ENCODE peak calls at places on chromosomes 11 and 22, in nine cellular contexts. W is thoracic aorta; Z is EH; P is NCI-H2171 treated with DMSO at 0.1 percent for 48 hours; A is activated T-cell treated with anti-CD3 and anti-CD28 coated beads, Interleukin-2, amount 50 U/mL, for 4 hours; Y is left cardiac atrium; H is RWPE2; C is cardiac fibroblast; X is caudate nucleus. V is an unnamed sample.

GRCh38 chr22:26617251-26618199 is at the start of gene CRYBB1:
- DNase-seq in W (no peak), H (no peak), P (no peak), Y (no peak), A (no peak), C (peak), X (no peak), Z (peak), V (no peak)

GRCh38 chr11:17991799-17992433 is 20.9 kb downstream of the SERGEF start:
- DNase-seq in X (no peak), W (no peak), P (peak), H (no peak), Z (peak), Y (peak), A (peak), C (peak), V (no peak)

GRCh38 chr11:76234704-76235232 is 28.5 kb upstream of the WNT11 start:
- DNase-seq in C (no peak), A (no peak), W (peak), H (no peak), Y (peak), X (peak), Z (no peak), P (no peak), V (no peak)

GRCh38 chr22:42928969-42929837 is 72.1 kb upstream of the ARFGAP3 start:
- DNase-seq in P (no peak), Y (no peak), Z (no peak), W (no peak), H (no peak), C (peak), X (no peak), A (no peak), V (no peak)

GRCh38 chr22:45212306-45212709 is 28.4 kb downstream of the KIAA0930 start:
- DNase-seq in X (peak), Y (peak), H (peak), C (peak), W (peak), A (no peak), P (no peak), Z (peak), V (peak)

GRCh38 chr22:41919357-41920224 is 4.7 kb upstream of the SHISA8 start:
- DNase-seq in Y (peak), H (no peak), Z (peak), W (no peak), C (peak), P (peak), A (peak), X (peak), V (no peak)

GRCh38 chr22:39239561-39240423 is 5.0 kb downstream of the PDGFB start:
- DNase-seq in W (no peak), A (no peak), X (no peak), H (peak), C (no peak), P (peak), Z (no peak), Y (no peak), V (no peak)

GRCh38 chr11:109963101-109963500 is 130.1 kb upstream of the ZC3H12C start:
- DNase-seq in W (no peak), H (no peak), P (peak), Z (no peak), X (no peak), Y (no peak), C (no peak), A (no peak), V (no peak)

GRCh38 chr22:20810645-20811044 is 36.7 kb downstream of the SERPIND1 start:
- DNase-seq in X (no peak), C (no peak), W (no peak), H (no peak), A (no peak), P (no peak), Y (no peak), Z (no peak), V (no peak)

GRCh38 chr11:12285106-12285505 is 92.3 kb upstream of the PARVA start:
- DNase-seq in A (no peak), H (no peak), X (no peak), Y (no peak), Z (peak), P (no peak), C (peak), W (no peak), V (no peak)

GRCh38 chr11:61739413-61739812 is 13.0 kb upstream of the MYRF start:
- DNase-seq in Z (no peak), X (no peak), A (no peak), W (no peak), P (no peak), C (no peak), Y (no peak), H (no peak), V (no peak)

GRCh38 chr22:19631899-19632670 is 82.2 kb upstream of the SEPTIN5 start:
- DNase-seq in C (peak), Y (no peak), X (no peak), Z (peak), A (no peak), P (peak), H (no peak), W (no peak), V (no peak)

GRCh38 chr11:2192435-2192834 is 20.8 kb upstream of the TH start:
- DNase-seq in Z (no peak), W (no peak), X (no peak), Y (no peak), C (no peak), A (no peak), P (no peak), H (no peak), V (no peak)

GRCh38 chr11:126459691-126460404 is 104.4 kb downstream of the ST3GAL4 start:
- DNase-seq in W (no peak), C (peak), Z (peak), P (no peak), H (no peak), A (no peak), X (no peak), Y (no peak), V (no peak)

V was measured in H54.